ENCODE peak calls at places on chromosomes 1 and 21, in six cellular contexts. One of them, this sample, is unnamed.

GRCh38 chr1:45753248-45754037 is 3.0 kb upstream of the IPP start:
- DNase-seq in cardiac fibroblast: no peak
- DNase-seq in psoas muscle: no peak
- DNase-seq in epithelial cell of esophagus: no peak
- DNase-seq in GM12864: no peak
- DNase-seq in choroid plexus epithelial cell: no peak
- DNase-seq in this sample: no peak

GRCh38 chr1:21639594-21640041 is 29.5 kb downstream of the RAP1GAP start:
- DNase-seq in cardiac fibroblast: peak; percentile 10
- DNase-seq in psoas muscle: no peak
- DNase-seq in epithelial cell of esophagus: peak; percentile 23
- DNase-seq in GM12864: no peak
- DNase-seq in choroid plexus epithelial cell: no peak
- DNase-seq in this sample: no peak

GRCh38 chr1:54577612-54578011 is 29.6 kb downstream of the ACOT11 start:
- DNase-seq in cardiac fibroblast: peak; percentile 43
- DNase-seq in psoas muscle: peak; percentile 90
- DNase-seq in epithelial cell of esophagus: no peak
- DNase-seq in GM12864: no peak
- DNase-seq in choroid plexus epithelial cell: peak; percentile 90
- DNase-seq in this sample: peak; percentile 68

GRCh38 chr1:64072089-64072835 is 131.2 kb upstream of the UBE2U start:
- DNase-seq in cardiac fibroblast: peak; percentile 78
- DNase-seq in psoas muscle: no peak
- DNase-seq in epithelial cell of esophagus: peak; percentile 46
- DNase-seq in GM12864: no peak
- DNase-seq in choroid plexus epithelial cell: peak; percentile 52
- DNase-seq in this sample: peak; percentile 57

GRCh38 chr1:66542314-66542713 is 8.4 kb downstream of the SGIP1 start:
- DNase-seq in cardiac fibroblast: peak; percentile 42
- DNase-seq in psoas muscle: no peak
- DNase-seq in epithelial cell of esophagus: no peak
- DNase-seq in GM12864: no peak
- DNase-seq in choroid plexus epithelial cell: no peak
- DNase-seq in this sample: no peak

GRCh38 chr1:111030590-111030989 is 66.9 kb upstream of the LRIF1 start:
- DNase-seq in cardiac fibroblast: peak; percentile 80
- DNase-seq in psoas muscle: no peak
- DNase-seq in epithelial cell of esophagus: peak; percentile 76
- DNase-seq in GM12864: peak; percentile 50
- DNase-seq in choroid plexus epithelial cell: peak; percentile 72
- DNase-seq in this sample: peak; percentile 51

GRCh38 chr1:43197343-43198127 is 25.4 kb downstream of the CFAP57 start:
- DNase-seq in cardiac fibroblast: no peak
- DNase-seq in psoas muscle: no peak
- DNase-seq in epithelial cell of esophagus: no peak
- DNase-seq in GM12864: no peak
- DNase-seq in choroid plexus epithelial cell: no peak
- DNase-seq in this sample: no peak

GRCh38 chr1:201887116-201887866 is 1.4 kb upstream of the SHISA4 start:
- DNase-seq in cardiac fibroblast: no peak
- DNase-seq in psoas muscle: no peak
- DNase-seq in epithelial cell of esophagus: no peak
- DNase-seq in GM12864: no peak
- DNase-seq in choroid plexus epithelial cell: no peak
- DNase-seq in this sample: no peak

DNA sequence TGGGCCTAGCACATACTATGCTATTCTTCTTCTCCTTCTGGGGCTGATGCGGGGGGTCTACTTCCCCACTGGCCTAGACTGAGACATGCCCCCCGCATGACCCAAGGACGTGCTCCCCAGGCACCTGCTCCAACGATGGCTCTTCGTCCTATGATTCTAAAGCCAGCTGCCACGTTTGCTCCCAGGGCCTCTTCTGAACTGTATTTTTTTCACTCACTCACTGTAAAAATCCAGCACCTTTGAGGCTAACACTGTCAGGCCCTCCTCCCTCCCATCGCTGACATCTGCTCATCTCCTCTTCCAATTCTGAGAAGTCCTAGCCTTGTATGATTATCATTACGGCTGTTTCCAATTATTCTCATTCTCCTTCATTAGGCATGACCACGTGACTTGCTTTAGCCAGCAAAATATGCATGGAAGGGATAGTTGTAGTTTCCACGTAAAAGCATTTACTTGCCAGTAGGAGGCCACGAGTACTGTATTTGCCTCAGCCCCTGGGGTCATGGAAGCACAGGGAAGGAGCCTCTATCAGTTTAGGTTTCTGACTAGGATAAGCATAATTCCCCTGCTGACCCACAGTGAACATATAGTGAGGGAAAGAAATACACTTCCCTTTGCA is 19.1 kb upstream of the EDN2 start:
- DNase-seq in cardiac fibroblast: no peak
- DNase-seq in psoas muscle: no peak
- DNase-seq in epithelial cell of esophagus: no peak
- DNase-seq in GM12864: no peak
- DNase-seq in choroid plexus epithelial cell: no peak
- DNase-seq in this sample: no peak
- TF ChIP-seq CTCF in cardiac fibroblast: no peak
- TF ChIP-seq CTCF in psoas muscle: no peak
- TF ChIP-seq CTCF in epithelial cell of esophagus: no peak
- TF ChIP-seq CTCF in GM12864: no peak
- TF ChIP-seq CTCF in choroid plexus epithelial cell: peak; percentile 32
- TF ChIP-seq CTCF in this sample: no peak

GRCh38 chr1:24929876-24930702 is at the start of gene RUNX3:
- DNase-seq in cardiac fibroblast: no peak
- DNase-seq in psoas muscle: peak; percentile 77
- DNase-seq in epithelial cell of esophagus: peak; percentile 49
- DNase-seq in GM12864: peak; percentile 82
- DNase-seq in choroid plexus epithelial cell: no peak
- DNase-seq in this sample: no peak
- H3K4me3 ChIP-seq in cardiac fibroblast: no peak within 1 kb of the TSS
- H3K4me3 ChIP-seq in psoas muscle: peak within 1 kb of the TSS; percentile 49
- H3K4me3 ChIP-seq in epithelial cell of esophagus: peak within 1 kb of the TSS; percentile 34
- H3K4me3 ChIP-seq in GM12864: peak within 1 kb of the TSS; percentile 91
- H3K4me3 ChIP-seq in choroid plexus epithelial cell: no peak within 1 kb of the TSS
- H3K4me3 ChIP-seq in this sample: peak within 1 kb of the TSS; percentile 5

GRCh38 chr1:2642560-2643413 is 10.0 kb upstream of the MMEL1 start:
- DNase-seq in cardiac fibroblast: peak; percentile 89
- DNase-seq in psoas muscle: peak; percentile 92
- DNase-seq in epithelial cell of esophagus: peak; percentile 84
- DNase-seq in GM12864: peak; percentile 74
- DNase-seq in choroid plexus epithelial cell: peak; percentile 93
- DNase-seq in this sample: peak; percentile 85
- TF ChIP-seq CTCF in cardiac fibroblast: no peak
- TF ChIP-seq CTCF in psoas muscle: no peak
- TF ChIP-seq CTCF in epithelial cell of esophagus: no peak
- TF ChIP-seq CTCF in GM12864: no peak
- TF ChIP-seq CTCF in choroid plexus epithelial cell: peak; percentile 34
- TF ChIP-seq CTCF in this sample: peak; percentile 25

DNA sequence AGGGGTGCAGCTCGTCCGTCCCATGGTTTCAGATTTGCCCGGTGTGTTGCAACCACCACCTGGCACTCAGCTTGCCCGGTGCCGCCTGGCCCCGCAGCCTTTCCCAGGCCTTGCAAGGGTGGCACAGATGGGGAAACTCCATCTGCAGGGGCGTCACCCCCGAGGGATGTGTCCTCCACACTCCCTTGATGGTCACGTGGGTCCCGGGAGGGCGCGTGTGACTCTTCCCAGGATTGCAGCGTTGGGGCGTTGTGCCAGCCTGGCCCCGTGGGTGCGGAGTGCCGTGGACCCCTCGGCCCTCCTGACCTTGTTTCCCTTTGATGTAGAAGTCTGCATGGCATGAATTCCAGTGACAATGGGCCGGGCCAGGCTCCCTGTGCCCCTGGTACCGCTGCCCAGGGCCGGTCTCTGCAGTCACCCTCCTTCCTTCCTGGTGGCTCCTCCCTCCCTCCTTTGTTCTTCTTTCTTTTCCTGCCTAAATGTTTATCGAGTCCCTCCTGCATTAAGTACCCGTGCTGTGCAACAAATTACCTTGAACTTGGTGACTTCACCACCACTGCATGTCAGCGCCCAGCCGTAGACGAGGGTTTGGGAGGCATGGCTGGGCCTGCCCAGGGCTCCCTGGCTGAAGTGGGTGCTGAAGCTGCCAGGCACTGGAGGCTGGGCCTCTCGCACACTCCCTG is 22.9 kb downstream of the RRP1 start:
- DNase-seq in cardiac fibroblast: no peak
- DNase-seq in psoas muscle: peak; percentile 83
- DNase-seq in epithelial cell of esophagus: peak; percentile 93
- DNase-seq in GM12864: no peak
- DNase-seq in choroid plexus epithelial cell: no peak
- DNase-seq in this sample: no peak
- H3K4me3 ChIP-seq in cardiac fibroblast: no peak overlapping the region
- H3K4me3 ChIP-seq in psoas muscle: peak overlapping the region; percentile 39
- H3K4me3 ChIP-seq in epithelial cell of esophagus: peak overlapping the region; percentile 38
- H3K4me3 ChIP-seq in GM12864: no peak overlapping the region
- H3K4me3 ChIP-seq in choroid plexus epithelial cell: no peak overlapping the region
- H3K4me3 ChIP-seq in this sample: no peak overlapping the region

GRCh38 chr1:40594187-40594531 is 62.7 kb downstream of the ZNF684 start:
- DNase-seq in cardiac fibroblast: no peak
- DNase-seq in psoas muscle: no peak
- DNase-seq in epithelial cell of esophagus: no peak
- DNase-seq in GM12864: no peak
- DNase-seq in choroid plexus epithelial cell: no peak
- DNase-seq in this sample: no peak

GRCh38 chr1:40593449-40594186 is 62.2 kb downstream of the ZNF684 start:
- DNase-seq in cardiac fibroblast: no peak
- DNase-seq in psoas muscle: no peak
- DNase-seq in epithelial cell of esophagus: no peak
- DNase-seq in GM12864: no peak
- DNase-seq in choroid plexus epithelial cell: peak; percentile 12
- DNase-seq in this sample: no peak

GRCh38 chr1:40595623-40596022 is 64.2 kb downstream of the ZNF684 start:
- DNase-seq in cardiac fibroblast: no peak
- DNase-seq in psoas muscle: no peak
- DNase-seq in epithelial cell of esophagus: no peak
- DNase-seq in GM12864: no peak
- DNase-seq in choroid plexus epithelial cell: no peak
- DNase-seq in this sample: no peak

GRCh38 chr1:40592107-40592773 is 60.8 kb downstream of the ZNF684 start:
- DNase-seq in cardiac fibroblast: peak; percentile 65
- DNase-seq in psoas muscle: no peak
- DNase-seq in epithelial cell of esophagus: peak; percentile 87
- DNase-seq in GM12864: no peak
- DNase-seq in choroid plexus epithelial cell: peak; percentile 70
- DNase-seq in this sample: peak; percentile 27
- TF ChIP-seq CTCF in cardiac fibroblast: peak; percentile 54
- TF ChIP-seq CTCF in psoas muscle: no peak
- TF ChIP-seq CTCF in epithelial cell of esophagus: peak; percentile 75
- TF ChIP-seq CTCF in GM12864: peak; percentile 42
- TF ChIP-seq CTCF in choroid plexus epithelial cell: peak; percentile 73
- TF ChIP-seq CTCF in this sample: peak; percentile 56

GRCh38 chr1:229506633-229507032 is 1.5 kb downstream of the NUP133 start:
- DNase-seq in cardiac fibroblast: no peak
- DNase-seq in psoas muscle: no peak
- DNase-seq in epithelial cell of esophagus: no peak
- DNase-seq in GM12864: no peak
- DNase-seq in choroid plexus epithelial cell: no peak
- DNase-seq in this sample: no peak
- H3K4me3 ChIP-seq in cardiac fibroblast: peak overlapping the region; percentile 0
- H3K4me3 ChIP-seq in psoas muscle: peak overlapping the region; percentile 89
- H3K4me3 ChIP-seq in epithelial cell of esophagus: peak overlapping the region; percentile 88
- H3K4me3 ChIP-seq in GM12864: no peak overlapping the region
- H3K4me3 ChIP-seq in choroid plexus epithelial cell: no peak overlapping the region
- H3K4me3 ChIP-seq in this sample: no peak overlapping the region

GRCh38 chr1:30844631-30845030 is 63.9 kb downstream of the SDC3 start:
- DNase-seq in cardiac fibroblast: no peak
- DNase-seq in psoas muscle: no peak
- DNase-seq in epithelial cell of esophagus: no peak
- DNase-seq in GM12864: no peak
- DNase-seq in choroid plexus epithelial cell: no peak
- DNase-seq in this sample: no peak

GRCh38 chr1:30847358-30847972 is 61.1 kb downstream of the SDC3 start:
- DNase-seq in cardiac fibroblast: peak; percentile 63
- DNase-seq in psoas muscle: peak; percentile 82
- DNase-seq in epithelial cell of esophagus: peak; percentile 30
- DNase-seq in GM12864: no peak
- DNase-seq in choroid plexus epithelial cell: peak; percentile 38
- DNase-seq in this sample: peak; percentile 72

GRCh38 chr1:30846587-30846986 is 62.0 kb downstream of the SDC3 start:
- DNase-seq in cardiac fibroblast: no peak
- DNase-seq in psoas muscle: no peak
- DNase-seq in epithelial cell of esophagus: no peak
- DNase-seq in GM12864: no peak
- DNase-seq in choroid plexus epithelial cell: no peak
- DNase-seq in this sample: no peak

GRCh38 chr1:30845237-30845636 is 63.3 kb downstream of the SDC3 start:
- DNase-seq in cardiac fibroblast: no peak
- DNase-seq in psoas muscle: no peak
- DNase-seq in epithelial cell of esophagus: no peak
- DNase-seq in GM12864: no peak
- DNase-seq in choroid plexus epithelial cell: no peak
- DNase-seq in this sample: no peak

DNA sequence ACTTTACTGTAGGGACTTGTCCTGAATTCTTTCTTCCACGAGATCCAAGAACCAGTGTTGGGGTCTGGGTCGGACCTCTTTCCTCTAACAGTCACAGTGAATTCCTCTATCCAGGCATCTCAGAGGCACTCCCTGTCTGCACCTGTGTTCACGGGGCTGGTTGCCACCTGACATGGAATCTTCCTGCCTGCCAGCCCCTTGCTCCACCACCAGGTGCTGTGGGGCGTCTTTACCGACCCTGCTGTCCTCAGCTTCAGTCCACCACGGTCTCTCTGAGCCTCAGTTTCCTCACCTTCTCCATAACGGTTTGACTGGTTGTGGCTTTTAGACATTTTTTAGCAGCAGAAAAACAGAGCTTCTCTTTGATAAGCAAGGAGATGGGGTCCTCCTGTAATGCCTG is 62.7 kb downstream of the SDC3 start:
- DNase-seq in cardiac fibroblast: no peak
- DNase-seq in psoas muscle: no peak
- DNase-seq in epithelial cell of esophagus: no peak
- DNase-seq in GM12864: no peak
- DNase-seq in choroid plexus epithelial cell: no peak
- DNase-seq in this sample: no peak
- TF ChIP-seq CTCF in cardiac fibroblast: no peak
- TF ChIP-seq CTCF in psoas muscle: no peak
- TF ChIP-seq CTCF in epithelial cell of esophagus: no peak
- TF ChIP-seq CTCF in GM12864: peak; percentile 14
- TF ChIP-seq CTCF in choroid plexus epithelial cell: no peak
- TF ChIP-seq CTCF in this sample: peak; percentile 9

GRCh38 chr1:39679821-39680220 is 7.9 kb upstream of the NT5C1A start:
- DNase-seq in cardiac fibroblast: peak; percentile 57
- DNase-seq in psoas muscle: no peak
- DNase-seq in epithelial cell of esophagus: peak; percentile 43
- DNase-seq in GM12864: no peak
- DNase-seq in choroid plexus epithelial cell: no peak
- DNase-seq in this sample: no peak

GRCh38 chr1:39683591-39684312 is 7.5 kb downstream of the HPCAL4 start:
- DNase-seq in cardiac fibroblast: no peak
- DNase-seq in psoas muscle: no peak
- DNase-seq in epithelial cell of esophagus: no peak
- DNase-seq in GM12864: no peak
- DNase-seq in choroid plexus epithelial cell: peak; percentile 43
- DNase-seq in this sample: no peak

GRCh38 chr1:39681999-39682398 is 9.2 kb downstream of the HPCAL4 start:
- DNase-seq in cardiac fibroblast: no peak
- DNase-seq in psoas muscle: no peak
- DNase-seq in epithelial cell of esophagus: no peak
- DNase-seq in GM12864: no peak
- DNase-seq in choroid plexus epithelial cell: no peak
- DNase-seq in this sample: no peak

GRCh38 chr1:39680751-39681150 is 8.8 kb upstream of the NT5C1A start:
- DNase-seq in cardiac fibroblast: no peak
- DNase-seq in psoas muscle: no peak
- DNase-seq in epithelial cell of esophagus: no peak
- DNase-seq in GM12864: no peak
- DNase-seq in choroid plexus epithelial cell: no peak
- DNase-seq in this sample: no peak

GRCh38 chr1:39681294-39681693 is 9.4 kb upstream of the NT5C1A start:
- DNase-seq in cardiac fibroblast: no peak
- DNase-seq in psoas muscle: no peak
- DNase-seq in epithelial cell of esophagus: no peak
- DNase-seq in GM12864: no peak
- DNase-seq in choroid plexus epithelial cell: no peak
- DNase-seq in this sample: no peak
- H3K4me3 ChIP-seq in cardiac fibroblast: no peak overlapping the region
- H3K4me3 ChIP-seq in psoas muscle: no peak overlapping the region
- H3K4me3 ChIP-seq in epithelial cell of esophagus: no peak overlapping the region
- H3K4me3 ChIP-seq in GM12864: no peak overlapping the region
- H3K4me3 ChIP-seq in choroid plexus epithelial cell: no peak overlapping the region
- H3K4me3 ChIP-seq in this sample: no peak overlapping the region